ENCODE peak calls at places on chromosome 22, in four cellular contexts. T is BJ; A is DMS79; P is activated CD4-positive, alpha-beta T cell treated with anti-CD3 and anti-CD28 coated beads for 24 hours. Z is an unnamed sample.

GRCh38 chr22:38523479-38523878 is 17.4 kb upstream of the DDX17 start:
- DNase-seq in T (no peak), A (no peak), P (no peak), Z (no peak)

GRCh38 chr22:17570851-17571631 is 7.7 kb downstream of the SLC25A18 start:
- DNase-seq in T (peak), A (no peak), P (no peak), Z (no peak)

GRCh38 chr22:32991353-32992115 is 66.6 kb downstream of the SYN3 start:
- DNase-seq in T (no peak), A (no peak), P (no peak), Z (no peak)

GRCh38 chr22:17368727-17369552 is at the start of gene CECR2:
- DNase-seq in T (no peak), A (peak), P (no peak), Z (no peak)

GRCh38 chr22:50010676-50011446 is 1.7 kb downstream of the IL17REL start:
- DNase-seq in T (no peak), A (no peak), P (no peak), Z (peak)

GRCh38 chr22:27347951-27348350 is 453.6 kb downstream of the MN1 start:
- DNase-seq in T (no peak), A (no peak), P (no peak), Z (no peak)

GRCh38 chr22:26852176-26852575 is 194.8 kb downstream of the MIAT start:
- DNase-seq in T (no peak), A (no peak), P (no peak), Z (no peak)

GRCh38 chr22:48414662-48415061 is 1413.0 kb downstream of the BRD1 start:
- DNase-seq in T (no peak), A (no peak), P (no peak), Z (no peak)

GRCh38 chr22:49723478-49724029 is 104.1 kb downstream of the BRD1 start:
- DNase-seq in T (no peak), A (no peak), P (no peak), Z (no peak)

GRCh38 chr22:29044657-29045176 is 16.9 kb downstream of the C22orf31 start:
- DNase-seq in T (no peak), A (no peak), P (no peak), Z (no peak)

GRCh38 chr22:32421484-32421883 is 9.4 kb upstream of the RTCB start:
- DNase-seq in T (no peak), A (no peak), P (no peak), Z (no peak)

GRCh38 chr22:39643311-39644083 is 72.9 kb downstream of the CACNA1I start:
- DNase-seq in T (no peak), A (no peak), P (no peak), Z (no peak)

GRCh38 chr22:37269930-37270678 is 12.2 kb upstream of the CYTH4 start:
- DNase-seq in T (no peak), A (no peak), P (no peak), Z (no peak)

GRCh38 chr22:46061431-46062231 is 84.7 kb upstream of the WNT7B start:
- DNase-seq in T (no peak), A (no peak), P (no peak), Z (no peak)

GRCh38 chr22:36729321-36729720 is 25.8 kb upstream of the CACNG2 start:
- DNase-seq in T (no peak), A (no peak), P (no peak), Z (no peak)

Z was measured in stimulated activated effector memory CD8-positive, alpha-beta T cell treated with anti-CD3 and anti-CD28 coated beads, Interleukin-12 subunit alpha, Interleukin-12 subunit beta, amount 100 ng/mL, for 72 hours.